ENCODE peak calls at places on chromosome 16, in five cellular contexts. B, O, S, M and N are unnamed samples.
A peak's percentile ranks its signal among the peaks of the same experiment; 100 is the strongest.

GRCh38 chr16:50474138-50474537 is 74.1 kb upstream of the NKD1 start:
- DNase-seq in B (no peak), O (no peak), S (no peak), M (no peak), N (no peak)

GRCh38 chr16:12906271-12906670 is 4.9 kb downstream of the SHISA9 start:
- DNase-seq in B (no peak), O (no peak), S (no peak), M (no peak), N (no peak)

GRCh38 chr16:66844009-66844341 is 239 bp upstream of the CA7 start:
- DNase-seq in B (no peak), O (no peak), S (no peak), M (no peak), N (no peak)

GRCh38 chr16:47787695-47788094 is 326.6 kb downstream of the PHKB start:
- DNase-seq in B (no peak), O (peak; percentile 46), S (no peak), M (no peak), N (no peak)

GRCh38 chr16:57485091-57485915 is 990 bp downstream of the DOK4 start:
- DNase-seq in B (no peak), O (no peak), S (peak; percentile 74), M (no peak), N (no peak)

GRCh38 chr16:84218176-84218776 is 21.5 kb downstream of the KCNG4 start:
- DNase-seq in B (no peak), O (no peak), S (no peak), M (no peak), N (no peak)

GRCh38 chr16:81586421-81586820 is 141.8 kb downstream of the CMIP start:
- DNase-seq in B (no peak), O (peak; percentile 79), S (no peak), M (no peak), N (no peak)

GRCh38 chr16:15950167-15950854 is 895 bp downstream of the ABCC1 start:
- DNase-seq in B (peak; percentile 8), O (peak; percentile 43), S (peak; percentile 36), M (no peak), N (no peak)

GRCh38 chr16:58730724-58731370 is 3.3 kb downstream of the GOT2 start:
- DNase-seq in B (no peak), O (no peak), S (no peak), M (no peak), N (no peak)